ENCODE peak calls at places on chromosome 13, in seven cellular contexts. X is pancreas; R is CD4-positive, CD25-positive, alpha-beta regulatory T cell; H is CD8-positive, alpha-beta memory T cell; Z is tibial nerve; P is BE2C; T is GM23338. U is an unnamed sample. For H3K4me1, the result is how much of the 10 kb centered on the place peaks cover.

GRCh38 chr13:36862722-36863121 is 43.7 kb downstream of the RFXAP start:
- DNase-seq in T (no peak), P (no peak), Z (no peak), H (no peak), R (no peak), X (no peak), U (no peak)

GRCh38 chr13:84192125-84192524 is 309.9 kb upstream of the SLITRK1 start:
- DNase-seq in X (no peak), Z (no peak), R (no peak), H (no peak), P (no peak), T (no peak), U (no peak)

GRCh38 chr13:33087091-33087490 is 70.9 kb downstream of the KL start:
- DNase-seq in X (no peak), R (no peak), P (no peak), H (no peak), T (no peak), Z (no peak), U (no peak)

GRCh38 chr13:20395061-20395916 is 130.4 kb downstream of the CRYL1 start:
- DNase-seq in Z (no peak), R (no peak), T (no peak), P (no peak), X (no peak), H (no peak), U (no peak)

GRCh38 chr13:104592127-104592526 is 1525.9 kb upstream of the SLC10A2 start:
- DNase-seq in X (no peak), P (no peak), T (no peak), Z (no peak), H (no peak), R (no peak), U (no peak)

GRCh38 chr13:20492641-20493040 is 33.0 kb downstream of the CRYL1 start:
- DNase-seq in T (peak), R (peak), P (peak), H (no peak), X (no peak), Z (no peak), U (peak)

GRCh38 chr13:52743988-52744387 is 4.4 kb upstream of the CNMD start:
- DNase-seq in P (no peak), X (no peak), H (no peak), R (no peak), T (no peak), Z (no peak), U (no peak)

GRCh38 chr13:112616586-112617381 is 28.8 kb upstream of the TUBGCP3 start:
- DNase-seq in Z (no peak), X (peak), P (peak), T (peak), H (no peak), R (no peak), U (no peak)

GRCh38 chr13:109385161-109385560 is 401.2 kb downstream of the IRS2 start:
- DNase-seq in X (no peak), Z (no peak), R (no peak), H (no peak), T (no peak), P (no peak), U (no peak)

GRCh38 chr13:98206946-98207345 is 29.9 kb upstream of the RNF113B start:
- DNase-seq in T (no peak), Z (no peak), X (no peak), H (no peak), R (no peak), P (no peak), U (no peak)

GRCh38 chr13:111187879-111188643 is 73.0 kb downstream of the ARHGEF7 start:
- DNase-seq in X (no peak), P (peak), R (no peak), T (no peak), Z (no peak), H (no peak), U (no peak)

GRCh38 chr13:112955271-112955937 is 13.6 kb upstream of the MCF2L start:
- DNase-seq in H (no peak), R (no peak), P (no peak), X (no peak), Z (no peak), T (no peak), U (no peak)

GRCh38 chr13:102863590-102863989 is 17.8 kb downstream of the ERCC5 start:
- DNase-seq in T (no peak), H (no peak), P (no peak), Z (no peak), X (no peak), R (no peak), U (no peak)

GRCh38 chr13:34201050-34201913 is 383.3 kb downstream of the RFC3 start:
- DNase-seq in X (no peak), R (no peak), Z (no peak), H (no peak), T (no peak), P (no peak), U (no peak)

GRCh38 chr13:109698779-109699178 is 87.6 kb downstream of the IRS2 start:
- DNase-seq in T (no peak), X (no peak), Z (no peak), R (no peak), H (no peak), P (no peak), U (no peak)

GRCh38 chr13:31204592-31204991 is 4.8 kb downstream of the B3GLCT start:
- DNase-seq in T (no peak), P (peak), R (no peak), H (no peak), X (no peak), Z (no peak), U (no peak)

GRCh38 chr13:112325941-112326645 is 50.1 kb upstream of the SPACA7 start:
- DNase-seq in P (no peak), Z (no peak), T (no peak), R (no peak), X (no peak), H (no peak), U (no peak)

GRCh38 chr13:94210826-94211225 is 268.7 kb downstream of the DCT start:
- DNase-seq in P (no peak), X (no peak), H (no peak), T (no peak), R (no peak), Z (no peak), U (no peak)

GRCh38 chr13:99228737-99229691 is 28.4 kb downstream of the UBAC2 start:
- DNase-seq in X (no peak), R (no peak), H (peak), T (no peak), P (no peak), Z (no peak), U (no peak)

GRCh38 chr13:62598708-62599107 is 1183.1 kb upstream of the PCDH20 start:
- DNase-seq in R (no peak), T (peak), X (no peak), Z (no peak), P (no peak), H (no peak), U (no peak)

GRCh38 chr13:71577127-71577526 is 289.9 kb downstream of the DACH1 start:
- DNase-seq in T (no peak), H (no peak), Z (no peak), R (no peak), X (no peak), P (no peak), U (no peak)

GRCh38 chr13:30824651-30825050 is 81.4 kb upstream of the MEDAG start:
- DNase-seq in R (no peak), T (no peak), Z (no peak), P (no peak), X (no peak), H (no peak), U (no peak)

GRCh38 chr13:44220948-44221347 is 152.7 kb upstream of the SERP2 start:
- DNase-seq in R (no peak), X (no peak), T (no peak), Z (no peak), P (no peak), H (no peak), U (no peak)

GRCh38 chr13:111328803-111329410 is 8.5 kb downstream of the TEX29 start:
- DNase-seq in P (no peak), X (peak), T (no peak), H (no peak), R (no peak), Z (no peak), U (no peak)

GRCh38 chr13:27449081-27449603 is 1.2 kb downstream of the MTIF3 start:
- DNase-seq in H (no peak), R (no peak), Z (no peak), X (peak), P (no peak), T (peak), U (no peak)

GRCh38 chr13:27450921-27451461 is 627 bp upstream of the MTIF3 start:
- DNase-seq in H (no peak), P (peak), X (peak), R (peak), Z (no peak), T (peak), U (no peak)

GRCh38 chr13:27448308-27448707 is 2.1 kb downstream of the MTIF3 start:
- DNase-seq in X (no peak), T (no peak), Z (no peak), R (no peak), P (no peak), H (no peak), U (no peak)

GRCh38 chr13:27449936-27450828 is at the start of gene MTIF3:
- DNase-seq in P (peak), Z (peak), X (peak), R (peak), H (peak), T (peak), U (peak)

GRCh38 chr13:27446986-27447583 is 3.3 kb downstream of the MTIF3 start:
- DNase-seq in P (no peak), H (peak), Z (no peak), X (no peak), T (no peak), R (peak), U (no peak)
- H3K4me1 ChIP-seq in P (under half), H (half or more), Z (half or more), X (under half), T (under half), R (half or more), U (under half)

GRCh38 chr13:49996166-49996915 is 501 bp upstream of the TRIM13 start:
- DNase-seq in T (peak), X (peak), H (peak), R (peak), P (peak), Z (peak), U (peak)

GRCh38 chr13:49998714-49999624 is 2.1 kb downstream of the TRIM13 start:
- DNase-seq in Z (no peak), H (no peak), X (no peak), P (no peak), R (no peak), T (peak), U (no peak)

GRCh38 chr13:49996951-49997895 is at the start of gene TRIM13:
- DNase-seq in X (peak), T (peak), P (peak), Z (peak), H (peak), R (peak), U (peak)

GRCh38 chr13:49995535-49996165 is 1.2 kb upstream of the TRIM13 start:
- DNase-seq in X (no peak), P (no peak), Z (no peak), R (no peak), H (no peak), T (peak), U (no peak)

GRCh38 chr13:49997935-49998334 is 1.1 kb downstream of the TRIM13 start:
- DNase-seq in T (peak), H (no peak), R (no peak), X (no peak), P (no peak), Z (no peak), U (no peak)
- H3K4me1 ChIP-seq in T (under half), H (under half), R (half or more), X (under half), P (under half), Z (half or more), U (under half)

DNA sequence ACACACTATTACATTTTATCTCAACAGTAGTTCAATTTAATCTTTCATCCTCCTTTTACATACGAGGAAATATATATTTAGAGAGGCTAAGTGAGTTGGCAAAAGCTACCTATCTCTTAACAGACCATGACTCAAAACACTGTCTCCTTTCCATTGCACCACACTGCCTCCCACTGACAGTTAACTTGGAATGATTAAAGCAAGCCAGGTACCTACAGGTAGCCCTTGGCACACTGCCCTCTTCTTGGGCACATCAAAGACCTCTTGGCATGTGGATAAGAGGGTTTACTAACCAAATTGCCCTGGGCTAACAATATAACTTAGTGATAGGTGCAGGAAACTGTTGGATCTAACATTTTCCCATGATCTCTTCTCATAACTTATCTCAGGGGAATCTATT is 1.9 kb downstream of the ABHD13 start:
- DNase-seq in R (no peak), H (no peak), P (no peak), Z (no peak), T (peak), X (peak), U (no peak)
- H3K4me1 ChIP-seq in R (half or more), H (half or more), P (under half), Z (half or more), T (under half), X (under half), U (under half)

GRCh38 chr13:42981317-42981716 is 10.7 kb downstream of the EPSTI1 start:
- DNase-seq in X (no peak), P (no peak), T (no peak), H (no peak), R (no peak), Z (no peak), U (no peak)
- H3K4me1 ChIP-seq in X (under half), P (under half), T (under half), H (under half), R (under half), Z (under half), U (under half)

GRCh38 chr13:77026255-77026782 is 640 bp downstream of the FBXL3 start:
- DNase-seq in H (peak), X (peak), T (peak), Z (peak), P (peak), R (peak), U (peak)
- H3K4me1 ChIP-seq in H (half or more), X (under half), T (under half), Z (half or more), P (under half), R (half or more), U (under half)

DNA sequence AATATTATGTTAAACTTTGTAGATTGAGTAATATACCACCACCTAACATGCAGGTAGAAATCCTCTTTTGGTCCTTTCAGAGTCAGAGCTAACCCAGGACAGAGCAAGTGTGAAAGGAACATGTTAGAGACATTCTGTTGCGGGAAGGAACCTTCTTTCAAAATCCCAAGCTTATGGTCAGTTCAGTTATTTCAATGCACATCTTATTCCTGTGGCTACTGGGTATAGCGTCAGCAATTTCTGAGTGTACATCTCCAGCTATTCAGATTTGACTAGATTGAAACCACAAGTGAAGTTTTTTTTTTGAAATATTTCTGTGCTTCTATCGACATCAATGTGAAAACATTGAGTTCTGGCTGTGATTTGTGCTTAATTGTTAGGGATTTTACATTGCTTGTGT is 165.3 kb downstream of the LMO7 start:
- DNase-seq in T (no peak), H (no peak), P (no peak), X (no peak), Z (no peak), R (no peak), U (no peak)
- H3K4me1 ChIP-seq in T (half or more), H (under half), P (under half), X (under half), Z (under half), R (under half), U (under half)

GRCh38 chr13:40591091-40591490 is 75.3 kb downstream of the FOXO1 start:
- DNase-seq in H (no peak), X (no peak), P (no peak), Z (no peak), T (no peak), R (no peak), U (no peak)
- H3K4me1 ChIP-seq in H (half or more), X (under half), P (under half), Z (half or more), T (half or more), R (half or more), U (under half)